ENCODE peak calls at places on chromosome 9, in ten cellular contexts. One of them, this sample, is unnamed.

GRCh38 chr9:77751341-77752091 is 103.4 kb upstream of the GNA14 start:
- DNase-seq in skeletal muscle cell: peak
- DNase-seq in left ventricle myocardium inferior: no peak
- DNase-seq in CD4-positive, alpha-beta memory T cell: peak
- DNase-seq in BE2C: peak
- DNase-seq in fibroblast of lung: peak
- DNase-seq in cardiac muscle cell: peak
- DNase-seq in aorta: no peak
- DNase-seq in left lung: no peak
- DNase-seq in colonic mucosa: peak
- DNase-seq in this sample: peak

GRCh38 chr9:4073371-4073770 is 226.5 kb downstream of the GLIS3 start:
- DNase-seq in skeletal muscle cell: no peak
- DNase-seq in left ventricle myocardium inferior: no peak
- DNase-seq in CD4-positive, alpha-beta memory T cell: no peak
- DNase-seq in BE2C: peak
- DNase-seq in fibroblast of lung: no peak
- DNase-seq in cardiac muscle cell: no peak
- DNase-seq in aorta: no peak
- DNase-seq in left lung: no peak
- DNase-seq in colonic mucosa: no peak
- DNase-seq in this sample: no peak

GRCh38 chr9:107043886-107044285 is 180.9 kb downstream of the ZNF462 start:
- DNase-seq in skeletal muscle cell: no peak
- DNase-seq in left ventricle myocardium inferior: no peak
- DNase-seq in CD4-positive, alpha-beta memory T cell: no peak
- DNase-seq in BE2C: no peak
- DNase-seq in fibroblast of lung: no peak
- DNase-seq in cardiac muscle cell: peak
- DNase-seq in aorta: no peak
- DNase-seq in left lung: peak
- DNase-seq in colonic mucosa: no peak
- DNase-seq in this sample: no peak

GRCh38 chr9:101716629-101717028 is 21.8 kb downstream of the GRIN3A start:
- DNase-seq in skeletal muscle cell: no peak
- DNase-seq in left ventricle myocardium inferior: no peak
- DNase-seq in CD4-positive, alpha-beta memory T cell: no peak
- DNase-seq in BE2C: no peak
- DNase-seq in fibroblast of lung: peak
- DNase-seq in cardiac muscle cell: no peak
- DNase-seq in aorta: no peak
- DNase-seq in left lung: no peak
- DNase-seq in colonic mucosa: no peak
- DNase-seq in this sample: no peak

GRCh38 chr9:120935383-120935857 is 8.8 kb upstream of the TRAF1 start:
- DNase-seq in skeletal muscle cell: peak
- DNase-seq in left ventricle myocardium inferior: peak
- DNase-seq in CD4-positive, alpha-beta memory T cell: no peak
- DNase-seq in BE2C: peak
- DNase-seq in fibroblast of lung: peak
- DNase-seq in cardiac muscle cell: peak
- DNase-seq in aorta: peak
- DNase-seq in left lung: peak
- DNase-seq in colonic mucosa: peak
- DNase-seq in this sample: peak

GRCh38 chr9:85615792-85616191 is 126.0 kb downstream of the AGTPBP1 start:
- DNase-seq in skeletal muscle cell: no peak
- DNase-seq in left ventricle myocardium inferior: no peak
- DNase-seq in CD4-positive, alpha-beta memory T cell: no peak
- DNase-seq in BE2C: no peak
- DNase-seq in fibroblast of lung: no peak
- DNase-seq in cardiac muscle cell: no peak
- DNase-seq in aorta: no peak
- DNase-seq in left lung: no peak
- DNase-seq in colonic mucosa: no peak
- DNase-seq in this sample: no peak

GRCh38 chr9:98442114-98442513 is 186.7 kb upstream of the TBC1D2 start:
- DNase-seq in skeletal muscle cell: no peak
- DNase-seq in left ventricle myocardium inferior: no peak
- DNase-seq in CD4-positive, alpha-beta memory T cell: no peak
- DNase-seq in BE2C: no peak
- DNase-seq in fibroblast of lung: no peak
- DNase-seq in cardiac muscle cell: no peak
- DNase-seq in aorta: no peak
- DNase-seq in left lung: no peak
- DNase-seq in colonic mucosa: no peak
- DNase-seq in this sample: no peak

GRCh38 chr9:136374183-136374575 is 710 bp upstream of the CARD9 start:
- DNase-seq in skeletal muscle cell: no peak
- DNase-seq in left ventricle myocardium inferior: no peak
- DNase-seq in CD4-positive, alpha-beta memory T cell: no peak
- DNase-seq in BE2C: no peak
- DNase-seq in fibroblast of lung: no peak
- DNase-seq in cardiac muscle cell: no peak
- DNase-seq in aorta: no peak
- DNase-seq in left lung: no peak
- DNase-seq in colonic mucosa: no peak
- DNase-seq in this sample: no peak

GRCh38 chr9:103899836-103900235 is 194.3 kb upstream of the SMC2 start:
- DNase-seq in skeletal muscle cell: no peak
- DNase-seq in left ventricle myocardium inferior: no peak
- DNase-seq in CD4-positive, alpha-beta memory T cell: no peak
- DNase-seq in BE2C: no peak
- DNase-seq in fibroblast of lung: no peak
- DNase-seq in cardiac muscle cell: no peak
- DNase-seq in aorta: no peak
- DNase-seq in left lung: no peak
- DNase-seq in colonic mucosa: no peak
- DNase-seq in this sample: no peak

DNA sequence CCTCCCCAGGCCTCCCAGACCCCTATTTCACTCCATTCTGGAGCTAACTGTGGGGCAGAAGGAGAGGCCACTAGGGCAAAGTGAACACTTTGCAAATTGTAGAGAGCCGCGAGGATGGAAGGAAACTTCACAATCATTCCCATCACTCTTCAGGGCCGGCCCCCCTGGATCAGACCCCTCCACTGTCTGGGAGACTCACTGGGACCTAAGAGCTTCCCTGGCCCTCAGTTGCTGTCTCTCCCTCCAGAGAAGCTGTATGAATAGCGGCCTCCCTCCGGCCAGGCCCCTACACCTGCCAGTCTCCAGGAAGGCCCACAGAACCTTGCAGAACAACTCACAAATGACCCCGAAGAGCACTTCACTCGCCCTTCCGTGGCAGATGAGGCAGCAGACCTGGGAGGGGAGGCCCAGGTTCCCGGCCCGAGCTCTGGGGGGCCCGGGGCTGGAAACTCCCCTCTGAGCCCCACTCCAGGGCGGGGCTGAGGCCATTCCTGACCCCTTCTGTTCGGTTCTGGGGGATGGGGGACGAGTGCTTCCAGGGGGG is 141.9 kb upstream of the IER5L start:
- DNase-seq in skeletal muscle cell: no peak
- DNase-seq in left ventricle myocardium inferior: no peak
- DNase-seq in CD4-positive, alpha-beta memory T cell: no peak
- DNase-seq in BE2C: no peak
- DNase-seq in fibroblast of lung: no peak
- DNase-seq in cardiac muscle cell: no peak
- DNase-seq in aorta: peak
- DNase-seq in left lung: no peak
- DNase-seq in colonic mucosa: peak
- DNase-seq in this sample: no peak
- H3K4me3 ChIP-seq in skeletal muscle cell: peak
- H3K4me3 ChIP-seq in left ventricle myocardium inferior: peak
- H3K4me3 ChIP-seq in CD4-positive, alpha-beta memory T cell: peak
- H3K4me3 ChIP-seq in BE2C: peak
- H3K4me3 ChIP-seq in fibroblast of lung: no peak
- H3K4me3 ChIP-seq in cardiac muscle cell: peak
- H3K4me3 ChIP-seq in aorta: peak
- H3K4me3 ChIP-seq in left lung: peak
- H3K4me3 ChIP-seq in colonic mucosa: peak
- H3K4me3 ChIP-seq in this sample: no peak

DNA sequence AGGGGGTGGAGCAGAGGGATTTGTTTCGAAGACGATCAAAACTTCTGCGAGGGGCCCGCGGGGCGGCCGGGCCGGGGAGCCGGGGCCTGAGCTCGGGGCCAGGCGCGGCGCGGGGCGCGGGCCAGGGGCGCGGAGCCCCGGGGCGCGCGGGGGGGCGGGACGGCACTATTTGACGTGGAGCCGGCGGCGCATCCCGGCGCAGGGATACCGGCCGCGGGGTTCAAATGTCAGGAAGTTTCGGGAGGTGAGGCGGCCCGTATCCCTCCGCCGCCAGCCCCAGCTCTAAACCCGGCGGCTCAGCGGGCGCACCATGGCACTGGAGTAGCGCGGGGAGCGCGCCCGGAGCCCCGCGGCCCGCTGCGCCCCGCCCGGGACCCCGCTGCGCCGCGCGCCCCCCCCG is at the start of gene LMX1B:
- DNase-seq in skeletal muscle cell: peak
- DNase-seq in left ventricle myocardium inferior: peak
- DNase-seq in CD4-positive, alpha-beta memory T cell: no peak
- DNase-seq in BE2C: no peak
- DNase-seq in fibroblast of lung: peak
- DNase-seq in cardiac muscle cell: peak
- DNase-seq in aorta: peak
- DNase-seq in left lung: peak
- DNase-seq in colonic mucosa: no peak
- DNase-seq in this sample: peak
- H3K4me3 ChIP-seq in skeletal muscle cell: no peak
- H3K4me3 ChIP-seq in left ventricle myocardium inferior: peak
- H3K4me3 ChIP-seq in CD4-positive, alpha-beta memory T cell: no peak
- H3K4me3 ChIP-seq in BE2C: no peak
- H3K4me3 ChIP-seq in fibroblast of lung: no peak
- H3K4me3 ChIP-seq in cardiac muscle cell: peak
- H3K4me3 ChIP-seq in aorta: peak
- H3K4me3 ChIP-seq in left lung: peak
- H3K4me3 ChIP-seq in colonic mucosa: peak
- H3K4me3 ChIP-seq in this sample: no peak

GRCh38 chr9:123679330-123679987 is 250.5 kb downstream of the DENND1A start:
- DNase-seq in skeletal muscle cell: no peak
- DNase-seq in left ventricle myocardium inferior: no peak
- DNase-seq in CD4-positive, alpha-beta memory T cell: peak
- DNase-seq in BE2C: no peak
- DNase-seq in fibroblast of lung: peak
- DNase-seq in cardiac muscle cell: no peak
- DNase-seq in aorta: no peak
- DNase-seq in left lung: no peak
- DNase-seq in colonic mucosa: no peak
- DNase-seq in this sample: no peak
- H3K4me3 ChIP-seq in skeletal muscle cell: no peak
- H3K4me3 ChIP-seq in left ventricle myocardium inferior: no peak
- H3K4me3 ChIP-seq in CD4-positive, alpha-beta memory T cell: no peak
- H3K4me3 ChIP-seq in BE2C: no peak
- H3K4me3 ChIP-seq in fibroblast of lung: no peak
- H3K4me3 ChIP-seq in cardiac muscle cell: no peak
- H3K4me3 ChIP-seq in aorta: no peak
- H3K4me3 ChIP-seq in left lung: no peak
- H3K4me3 ChIP-seq in colonic mucosa: no peak
- H3K4me3 ChIP-seq in this sample: no peak

GRCh38 chr9:26551451-26551850 is 341.2 kb downstream of the CAAP1 start:
- DNase-seq in skeletal muscle cell: no peak
- DNase-seq in left ventricle myocardium inferior: no peak
- DNase-seq in CD4-positive, alpha-beta memory T cell: no peak
- DNase-seq in BE2C: no peak
- DNase-seq in fibroblast of lung: no peak
- DNase-seq in cardiac muscle cell: no peak
- DNase-seq in aorta: no peak
- DNase-seq in left lung: no peak
- DNase-seq in colonic mucosa: no peak
- DNase-seq in this sample: no peak
- H3K4me3 ChIP-seq in skeletal muscle cell: no peak
- H3K4me3 ChIP-seq in left ventricle myocardium inferior: no peak
- H3K4me3 ChIP-seq in CD4-positive, alpha-beta memory T cell: no peak
- H3K4me3 ChIP-seq in BE2C: no peak
- H3K4me3 ChIP-seq in fibroblast of lung: no peak
- H3K4me3 ChIP-seq in cardiac muscle cell: no peak
- H3K4me3 ChIP-seq in aorta: no peak
- H3K4me3 ChIP-seq in left lung: no peak
- H3K4me3 ChIP-seq in colonic mucosa: no peak
- H3K4me3 ChIP-seq in this sample: no peak

DNA sequence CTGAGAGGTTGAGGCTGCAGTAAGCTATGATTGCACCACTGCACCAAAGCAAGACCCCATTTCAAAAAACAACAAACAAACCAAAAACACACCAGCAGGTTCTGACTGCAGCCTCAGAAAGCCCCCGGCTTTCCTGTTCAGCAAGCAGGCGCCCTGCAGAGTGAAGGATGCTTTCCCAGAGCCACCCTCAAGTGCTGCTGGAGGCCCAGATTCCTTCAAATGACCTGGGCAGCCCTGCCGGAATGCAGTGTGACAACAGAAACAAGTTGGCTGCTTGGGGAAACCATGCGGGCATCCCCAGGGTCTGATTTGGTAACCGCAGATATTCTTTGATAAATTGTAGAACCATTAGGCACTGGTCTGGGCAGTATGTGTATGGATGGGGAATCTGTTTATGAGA is 35.7 kb upstream of the GNE start:
- DNase-seq in skeletal muscle cell: no peak
- DNase-seq in left ventricle myocardium inferior: no peak
- DNase-seq in CD4-positive, alpha-beta memory T cell: no peak
- DNase-seq in BE2C: no peak
- DNase-seq in fibroblast of lung: no peak
- DNase-seq in cardiac muscle cell: no peak
- DNase-seq in aorta: no peak
- DNase-seq in left lung: no peak
- DNase-seq in colonic mucosa: no peak
- DNase-seq in this sample: no peak
- H3K4me3 ChIP-seq in skeletal muscle cell: no peak
- H3K4me3 ChIP-seq in left ventricle myocardium inferior: no peak
- H3K4me3 ChIP-seq in CD4-positive, alpha-beta memory T cell: no peak
- H3K4me3 ChIP-seq in BE2C: no peak
- H3K4me3 ChIP-seq in fibroblast of lung: no peak
- H3K4me3 ChIP-seq in cardiac muscle cell: no peak
- H3K4me3 ChIP-seq in aorta: no peak
- H3K4me3 ChIP-seq in left lung: no peak
- H3K4me3 ChIP-seq in colonic mucosa: no peak
- H3K4me3 ChIP-seq in this sample: no peak

DNA sequence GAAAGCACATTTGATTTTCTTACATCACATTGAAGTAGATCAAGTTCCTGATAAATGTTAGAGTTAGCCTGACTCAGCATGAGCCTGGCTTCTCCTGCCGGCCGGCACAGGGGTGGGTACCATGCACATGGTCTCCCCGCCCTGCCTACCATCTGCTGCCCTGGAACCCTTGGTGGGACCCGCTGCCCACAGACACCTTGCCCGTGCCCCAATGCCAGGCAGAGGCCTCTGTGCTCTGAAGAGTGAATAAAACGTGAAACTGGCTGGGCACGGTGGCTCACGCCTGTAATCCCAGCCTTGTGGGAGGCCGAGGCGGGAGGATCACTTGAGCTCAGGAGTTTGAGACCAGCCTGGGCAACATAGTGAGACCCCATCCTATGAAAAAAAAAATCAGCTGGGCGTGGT is 17.3 kb downstream of the EXD3 start:
- DNase-seq in skeletal muscle cell: no peak
- DNase-seq in left ventricle myocardium inferior: no peak
- DNase-seq in CD4-positive, alpha-beta memory T cell: no peak
- DNase-seq in BE2C: no peak
- DNase-seq in fibroblast of lung: no peak
- DNase-seq in cardiac muscle cell: no peak
- DNase-seq in aorta: no peak
- DNase-seq in left lung: no peak
- DNase-seq in colonic mucosa: no peak
- DNase-seq in this sample: no peak
- H3K4me3 ChIP-seq in skeletal muscle cell: no peak
- H3K4me3 ChIP-seq in left ventricle myocardium inferior: no peak
- H3K4me3 ChIP-seq in CD4-positive, alpha-beta memory T cell: no peak
- H3K4me3 ChIP-seq in BE2C: no peak
- H3K4me3 ChIP-seq in fibroblast of lung: no peak
- H3K4me3 ChIP-seq in cardiac muscle cell: no peak
- H3K4me3 ChIP-seq in aorta: no peak
- H3K4me3 ChIP-seq in left lung: no peak
- H3K4me3 ChIP-seq in colonic mucosa: no peak
- H3K4me3 ChIP-seq in this sample: no peak

This sample was measured in fibroblast of pulmonary artery.